ENCODE peak calls at places on chromosomes 13 and 19, in ten cellular contexts. K is SJCRH30; R is adrenal gland; L is CD8-positive, alpha-beta memory T cell; S is IMR-90; O is tibial artery; E is psoas muscle; X is left ventricle myocardium inferior; G is gastrocnemius medialis; I is effector memory CD4-positive, alpha-beta T cell. V is an unnamed sample.

GRCh38 chr13:100645382-100645781 is 29.2 kb downstream of the TMTC4 start:
- DNase-seq in R (no peak), E (no peak), K (no peak), O (no peak), S (no peak), X (no peak), L (no peak), I (no peak), G (no peak), V (no peak)

GRCh38 chr13:98039261-98039660 is 85.8 kb downstream of the IPO5 start:
- DNase-seq in G (no peak), K (peak; percentile 49), S (no peak), I (no peak), L (no peak), E (no peak), O (no peak), X (no peak), R (no peak), V (no peak)

GRCh38 chr13:20118268-20119140 is 42.3 kb downstream of the GJA3 start:
- DNase-seq in X (peak; percentile 48), K (peak; percentile 64), L (peak; percentile 28), E (peak; percentile 64), G (peak; percentile 37), I (peak; percentile 34), O (no peak), R (peak; percentile 77), S (no peak), V (peak; percentile 69)

GRCh38 chr13:28494537-28494860 is 429 bp downstream of the FLT1 start:
- DNase-seq in K (no peak), G (no peak), L (no peak), R (no peak), O (no peak), E (no peak), S (no peak), X (no peak), I (no peak), V (peak; percentile 49)

GRCh38 chr13:74629985-74630384 is 495.8 kb upstream of the KLF12 start:
- DNase-seq in S (no peak), R (no peak), K (no peak), I (no peak), E (no peak), O (peak; percentile 56), G (no peak), L (no peak), X (no peak), V (no peak)

GRCh38 chr13:108728370-108728769 is 99.0 kb downstream of the MYO16 start:
- DNase-seq in I (no peak), S (no peak), E (no peak), X (no peak), R (no peak), O (no peak), L (no peak), G (no peak), K (no peak), V (no peak)

GRCh38 chr19:50486823-50487515 is 10.3 kb upstream of the GARIN5A start:
- DNase-seq in K (peak; percentile 82), G (peak; percentile 76), X (no peak), E (peak; percentile 74), L (peak; percentile 35), S (peak; percentile 19), O (no peak), I (peak; percentile 28), R (no peak), V (peak; percentile 63)

GRCh38 chr13:85828094-85828684 is 29.0 kb upstream of the SLITRK6 start:
- DNase-seq in R (no peak), S (peak; percentile 30), X (no peak), E (no peak), O (no peak), I (no peak), G (no peak), L (no peak), K (no peak), V (no peak)

GRCh38 chr19:13234518-13234917 is 84.3 kb downstream of the IER2 start:
- DNase-seq in K (peak; percentile 72), G (no peak), R (no peak), X (peak; percentile 18), S (no peak), I (peak; percentile 19), O (peak; percentile 26), E (peak; percentile 72), L (peak; percentile 38), V (peak; percentile 59)

GRCh38 chr19:7534531-7534980 is 961 bp upstream of the PNPLA6 start:
- DNase-seq in L (no peak), I (peak; percentile 20), E (peak; percentile 71), S (peak; percentile 87), X (peak; percentile 63), O (peak; percentile 86), G (no peak), K (peak; percentile 57), R (peak; percentile 72), V (peak; percentile 61)

GRCh38 chr13:101217086-101217485 is 199.2 kb downstream of the NALCN start:
- DNase-seq in G (no peak), S (no peak), R (no peak), O (no peak), K (no peak), I (no peak), E (no peak), L (no peak), X (no peak), V (no peak)

GRCh38 chr19:34350161-34350561 is 14.8 kb upstream of the GPI start:
- DNase-seq in K (no peak), R (peak; percentile 12), X (no peak), L (peak; percentile 49), O (no peak), I (peak; percentile 54), E (no peak), G (no peak), S (peak; percentile 43), V (no peak)

GRCh38 chr19:48726573-48726972 is 7.0 kb upstream of the MAMSTR start:
- DNase-seq in L (no peak), O (no peak), S (no peak), X (no peak), K (no peak), G (no peak), I (no peak), R (no peak), E (no peak), V (no peak)

GRCh38 chr19:48724796-48725753 is 5.5 kb upstream of the MAMSTR start:
- DNase-seq in S (peak; percentile 93), G (peak; percentile 48), I (no peak), E (peak; percentile 65), L (no peak), R (peak; percentile 84), O (no peak), K (peak; percentile 91), X (peak; percentile 52), V (no peak)

GRCh38 chr19:48731452-48731851 is 9.0 kb downstream of the RASIP1 start:
- DNase-seq in G (no peak), K (no peak), R (no peak), L (no peak), I (no peak), S (no peak), E (no peak), O (no peak), X (no peak), V (no peak)

GRCh38 chr19:48734625-48735024 is 5.8 kb downstream of the RASIP1 start:
- DNase-seq in X (no peak), S (no peak), R (no peak), O (no peak), L (no peak), K (no peak), I (no peak), G (no peak), E (no peak), V (no peak)

GRCh38 chr19:48728882-48729645 is 9.5 kb upstream of the MAMSTR start:
- DNase-seq in R (no peak), X (no peak), I (no peak), L (no peak), E (no peak), K (no peak), S (no peak), G (no peak), O (no peak), V (no peak)
- H3K4me3 ChIP-seq in R (no peak overlapping the region), X (peak overlapping the region; percentile 30), I (no peak overlapping the region), L (no peak overlapping the region), E (no peak overlapping the region), K (no peak overlapping the region), S (no peak overlapping the region), G (no peak overlapping the region), O (peak overlapping the region; percentile 16), V (no peak overlapping the region)

DNA sequence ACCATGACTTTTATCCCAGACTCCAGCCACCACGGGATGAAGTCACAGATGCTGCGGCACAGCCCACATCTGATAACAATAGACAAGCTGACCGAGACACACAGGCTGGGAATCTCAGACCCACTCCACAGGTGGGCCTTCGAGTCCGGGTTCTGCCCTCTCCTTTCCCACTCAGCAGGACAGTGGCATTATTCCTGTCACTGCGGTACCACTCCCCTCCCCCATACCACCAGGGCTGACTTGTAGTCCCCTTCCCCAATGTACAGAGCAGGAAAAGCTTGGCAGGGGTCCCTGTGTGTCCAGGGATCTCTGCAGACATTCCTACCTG is 179 bp upstream of the AMER2 start:
- DNase-seq in G (no peak), O (no peak), X (no peak), I (no peak), S (no peak), R (no peak), L (no peak), K (no peak), E (no peak), V (no peak)
- H3K9me3 ChIP-seq in G (no peaks in the 10 kb centered on the region), O (no peaks in the 10 kb centered on the region), X (peaks cover 4% of the 10 kb centered on the region), I (no peaks in the 10 kb centered on the region), S (no peaks in the 10 kb centered on the region), R (no peaks in the 10 kb centered on the region), L (no peaks in the 10 kb centered on the region), K (no peaks in the 10 kb centered on the region), E (no peaks in the 10 kb centered on the region), V (no peaks in the 10 kb centered on the region)

GRCh38 chr13:99041337-99041736 is 63.5 kb upstream of the DOCK9 start:
- DNase-seq in K (no peak), O (no peak), I (no peak), L (no peak), S (no peak), E (no peak), R (no peak), X (no peak), G (no peak), V (no peak)
- H3K27ac ChIP-seq in K (no peak overlapping the region), O (no peak overlapping the region), I (peak overlapping the region; percentile 22), L (no peak overlapping the region), S (no peak overlapping the region), E (no peak overlapping the region), R (no peak overlapping the region), X (no peak overlapping the region), G (no peak overlapping the region), V (no peak overlapping the region)

DNA sequence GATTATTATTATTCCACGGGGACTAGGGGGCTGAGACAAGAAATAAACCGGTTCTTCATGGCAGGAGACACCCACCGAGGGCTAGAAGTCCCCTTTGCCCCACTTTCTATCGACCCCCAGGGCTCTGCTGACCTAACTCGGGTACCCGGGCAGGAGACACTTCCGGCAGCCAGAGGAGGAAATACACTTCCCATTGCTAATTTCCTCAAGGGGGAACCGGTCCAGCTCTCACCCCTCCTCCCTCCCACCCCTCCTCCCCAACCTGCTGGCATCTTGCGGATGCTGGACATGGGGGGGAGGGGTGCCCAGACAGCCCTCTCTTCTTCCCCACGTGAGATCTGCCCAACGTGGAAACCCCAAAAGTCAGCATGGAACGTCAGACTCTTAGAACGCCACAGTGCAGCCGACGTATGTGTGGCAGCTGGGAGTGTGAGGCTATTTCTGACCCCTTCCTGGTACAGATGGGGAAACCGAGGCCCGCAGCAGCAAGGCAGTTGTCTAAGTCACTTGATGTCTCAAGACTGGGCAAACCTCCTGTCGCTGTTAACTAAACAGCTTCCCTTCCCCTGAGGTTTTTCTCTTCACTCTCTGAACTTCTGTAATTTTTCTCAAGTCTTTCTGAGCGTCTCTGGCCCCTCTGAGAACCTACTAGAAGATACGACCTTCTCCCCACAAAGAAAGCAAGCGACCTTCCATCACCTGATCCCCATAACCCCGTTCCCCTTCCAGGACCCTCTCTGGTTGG is 3.6 kb downstream of the GPR4 start:
- DNase-seq in K (peak; percentile 26), X (peak; percentile 34), R (no peak), S (no peak), O (no peak), L (no peak), G (no peak), E (no peak), I (no peak), V (no peak)
- H3K4me3 ChIP-seq in K (peak overlapping the region; percentile 36), X (peak overlapping the region; percentile 77), R (no peak overlapping the region), S (no peak overlapping the region), O (no peak overlapping the region), L (no peak overlapping the region), G (peak overlapping the region; percentile 37), E (peak overlapping the region; percentile 44), I (no peak overlapping the region), V (peak overlapping the region; percentile 39)